ENCODE peak calls at places on chromosomes 7 and 10, in eight cellular contexts. T is colonic mucosa; P is tibial nerve; W is GM12892; A is GM03348; O is ecto neural progenitor cell; H is caudate nucleus; L is stimulated activated CD4-positive, alpha-beta T cell treated with anti-CD3 and anti-CD28 coated beads, Interleukin-2, amount 100 ng/mL, for 24 hours. M is an unnamed sample.
A peak's percentile ranks its signal among the peaks of the same experiment; 100 is the strongest.

GRCh38 chr10:78215645-78216044 is 182.0 kb downstream of the RPS24 start:
- DNase-seq in T (peak; percentile 56), P (peak; percentile 77), W (no peak), A (peak; percentile 86), O (no peak), H (no peak), L (peak; percentile 39), M (no peak)

GRCh38 chr10:96292971-96293909 is 11.0 kb upstream of the DNTT start:
- DNase-seq in T (peak; percentile 43), P (no peak), W (no peak), A (peak; percentile 57), O (no peak), H (no peak), L (no peak), M (no peak)

GRCh38 chr10:46216836-46217748 is 69.7 kb upstream of the ANTXRL start:
- DNase-seq in T (peak; percentile 12), P (no peak), W (no peak), A (peak; percentile 4), O (no peak), H (no peak), L (no peak), M (no peak)

GRCh38 chr10:25933653-25934608 is at the start of gene MYO3A:
- DNase-seq in T (no peak), P (no peak), W (no peak), A (no peak), O (peak; percentile 72), H (no peak), L (no peak), M (no peak)

GRCh38 chr7:102426268-102427031 is 6.9 kb upstream of the ORAI2 start:
- DNase-seq in T (no peak), P (no peak), W (peak; percentile 84), A (no peak), O (no peak), H (no peak), L (peak; percentile 76), M (no peak)

GRCh38 chr7:91836065-91836368 is 44.5 kb downstream of the MTERF1 start:
- DNase-seq in T (no peak), P (no peak), W (no peak), A (no peak), O (no peak), H (no peak), L (no peak), M (no peak)

GRCh38 chr10:113534428-113534827 is 18.4 kb upstream of the HABP2 start:
- DNase-seq in T (no peak), P (no peak), W (no peak), A (no peak), O (no peak), H (no peak), L (no peak), M (no peak)

GRCh38 chr7:15430191-15430590 is 131.6 kb downstream of the AGMO start:
- DNase-seq in T (no peak), P (no peak), W (no peak), A (no peak), O (no peak), H (no peak), L (no peak), M (no peak)

GRCh38 chr10:88553116-88553752 is 29.9 kb downstream of the RNLS start:
- DNase-seq in T (peak; percentile 37), P (peak; percentile 72), W (peak; percentile 7), A (peak; percentile 74), O (no peak), H (no peak), L (peak; percentile 19), M (peak; percentile 49)

GRCh38 chr10:34884272-34884952 is 69.3 kb upstream of the PARD3 start:
- DNase-seq in T (no peak), P (no peak), W (no peak), A (no peak), O (no peak), H (no peak), L (no peak), M (no peak)

GRCh38 chr10:132539894-132540293 is 2.3 kb downstream of the INPP5A start:
- DNase-seq in T (no peak), P (no peak), W (no peak), A (peak; percentile 58), O (no peak), H (no peak), L (no peak), M (no peak)

GRCh38 chr7:32891046-32891799 is at the start of gene KBTBD2:
- DNase-seq in T (peak; percentile 78), P (peak; percentile 55), W (peak; percentile 56), A (peak; percentile 87), O (peak; percentile 88), H (no peak), L (peak; percentile 80), M (peak; percentile 40)

GRCh38 chr7:42274052-42274451 is 37.0 kb upstream of the GLI3 start:
- DNase-seq in T (no peak), P (no peak), W (no peak), A (no peak), O (no peak), H (no peak), L (no peak), M (no peak)

GRCh38 chr10:79403441-79404230 is 41.8 kb downstream of the ZCCHC24 start:
- DNase-seq in T (no peak), P (no peak), W (no peak), A (no peak), O (no peak), H (no peak), L (no peak), M (no peak)

GRCh38 chr10:43862756-43863155 is 214.1 kb upstream of the ZNF32 start:
- DNase-seq in T (no peak), P (no peak), W (no peak), A (no peak), O (no peak), H (no peak), L (no peak), M (no peak)

GRCh38 chr7:91019686-91020385 is 244.4 kb upstream of the FZD1 start:
- DNase-seq in T (no peak), P (no peak), W (no peak), A (no peak), O (no peak), H (no peak), L (no peak), M (no peak)

GRCh38 chr10:44908071-44908709 is 2.9 kb upstream of the TMEM72 start:
- DNase-seq in T (no peak), P (no peak), W (no peak), A (no peak), O (peak; percentile 62), H (no peak), L (no peak), M (no peak)

GRCh38 chr10:69348824-69349541 is 67.7 kb downstream of the TACR2 start:
- DNase-seq in T (peak; percentile 71), P (peak; percentile 71), W (no peak), A (peak; percentile 93), O (no peak), H (no peak), L (no peak), M (no peak)

GRCh38 chr10:59244871-59245270 is 68.4 kb downstream of the PHYHIPL start:
- DNase-seq in T (no peak), P (no peak), W (no peak), A (no peak), O (no peak), H (no peak), L (no peak), M (no peak)

GRCh38 chr10:86648706-86649426 is 5.5 kb upstream of the OPN4 start:
- DNase-seq in T (peak; percentile 80), P (peak; percentile 68), W (no peak), A (peak; percentile 91), O (peak; percentile 41), H (no peak), L (no peak), M (no peak)

GRCh38 chr7:25901658-25902057 is 250.3 kb upstream of the NFE2L3 start:
- DNase-seq in T (no peak), P (no peak), W (no peak), A (no peak), O (no peak), H (no peak), L (no peak), M (no peak)

GRCh38 chr10:23073527-23073926 is 21.9 kb upstream of the MSRB2 start:
- DNase-seq in T (no peak), P (no peak), W (no peak), A (no peak), O (no peak), H (no peak), L (no peak), M (no peak)

GRCh38 chr7:27842851-27843250 is 102.9 kb downstream of the TAX1BP1 start:
- DNase-seq in T (no peak), P (no peak), W (no peak), A (no peak), O (peak; percentile 65), H (no peak), L (no peak), M (no peak)

GRCh38 chr7:94057955-94058354 is 53.8 kb upstream of the BET1 start:
- DNase-seq in T (no peak), P (no peak), W (no peak), A (no peak), O (no peak), H (no peak), L (no peak), M (no peak)

GRCh38 chr7:152624218-152624617 is 51.7 kb downstream of the XRCC2 start:
- DNase-seq in T (no peak), P (no peak), W (no peak), A (no peak), O (no peak), H (no peak), L (no peak), M (no peak)

GRCh38 chr10:122525788-122526187 is 34.8 kb upstream of the DMBT1 start:
- DNase-seq in T (peak; percentile 61), P (no peak), W (no peak), A (no peak), O (no peak), H (no peak), L (no peak), M (no peak)

GRCh38 chr7:81327468-81327867 is 408.6 kb upstream of the SEMA3C start:
- DNase-seq in T (no peak), P (no peak), W (no peak), A (no peak), O (no peak), H (no peak), L (no peak), M (no peak)

GRCh38 chr7:79927116-79927515 is 207.5 kb upstream of the GNAI1 start:
- DNase-seq in T (no peak), P (no peak), W (no peak), A (no peak), O (no peak), H (no peak), L (no peak), M (no peak)

GRCh38 chr10:45624724-45625123 is 47.8 kb downstream of the ZFAND4 start:
- DNase-seq in T (no peak), P (no peak), W (no peak), A (no peak), O (no peak), H (no peak), L (no peak), M (no peak)

GRCh38 chr7:102875700-102876192 is 37.1 kb upstream of the LRRC17 start:
- DNase-seq in T (no peak), P (no peak), W (no peak), A (peak; percentile 88), O (no peak), H (no peak), L (peak; percentile 12), M (no peak)

GRCh38 chr7:512146-512510 is 7.5 kb downstream of the PDGFA start:
- DNase-seq in T (peak; percentile 63), P (no peak), W (no peak), A (no peak), O (no peak), H (no peak), L (no peak), M (no peak)

GRCh38 chr7:12746211-12746610 is 58.8 kb downstream of the ARL4A start:
- DNase-seq in T (no peak), P (no peak), W (no peak), A (no peak), O (no peak), H (no peak), L (no peak), M (no peak)

GRCh38 chr7:106947244-106947728 is 82.2 kb downstream of the PIK3CG start:
- DNase-seq in T (peak; percentile 49), P (peak; percentile 77), W (peak; percentile 25), A (peak; percentile 70), O (no peak), H (no peak), L (peak; percentile 17), M (peak; percentile 15)

GRCh38 chr10:76026176-76026771 is 594.9 kb downstream of the LRMDA start:
- DNase-seq in T (no peak), P (no peak), W (no peak), A (no peak), O (no peak), H (no peak), L (no peak), M (no peak)

M was measured in GM18507.